ENCODE peak calls at places on chromosomes 12 and 14, in nine cellular contexts. C, R, D, G, H, S, V, F and T are unnamed samples.

GRCh38 chr12:121535150-121536057 is 45.4 kb downstream of the KDM2B start:
- DNase-seq in V (no peak), S (no peak), F (peak), D (no peak), G (no peak), H (no peak), R (no peak), C (no peak), T (no peak)

GRCh38 chr12:124705545-124706138 is 138.2 kb upstream of the NCOR2 start:
- DNase-seq in G (no peak), H (peak), F (no peak), R (no peak), V (no peak), D (no peak), C (no peak), S (no peak), T (no peak)

GRCh38 chr14:85594217-85594616 is 64.3 kb downstream of the FLRT2 start:
- DNase-seq in D (no peak), C (no peak), F (no peak), R (no peak), H (no peak), V (no peak), S (no peak), G (no peak), T (no peak)

GRCh38 chr14:23544511-23545447 is 6.8 kb downstream of the ZFHX2 start:
- DNase-seq in R (no peak), G (no peak), C (no peak), D (no peak), V (no peak), S (no peak), H (peak), F (peak), T (no peak)

GRCh38 chr14:95432152-95433093 is 84.0 kb downstream of the SYNE3 start:
- DNase-seq in F (peak), S (peak), V (peak), H (peak), R (no peak), G (no peak), D (no peak), C (peak), T (peak)

GRCh38 chr14:60509438-60510253 is 700 bp downstream of the SIX6 start:
- DNase-seq in R (no peak), D (no peak), V (no peak), G (no peak), F (no peak), C (no peak), S (no peak), H (peak), T (no peak)

GRCh38 chr14:101374373-101375338 is 186.6 kb upstream of the DIO3 start:
- DNase-seq in H (no peak), S (no peak), V (no peak), D (peak), F (no peak), G (no peak), C (no peak), R (peak), T (no peak)

GRCh38 chr14:58107947-58108552 is 44.0 kb downstream of the ARMH4 start:
- DNase-seq in R (no peak), V (peak), D (no peak), G (peak), C (no peak), F (no peak), S (peak), H (peak), T (peak)

GRCh38 chr14:76456200-76456599 is 80.3 kb downstream of the ESRRB start:
- DNase-seq in V (peak), G (peak), F (no peak), H (peak), C (no peak), S (peak), D (no peak), R (no peak), T (peak)

GRCh38 chr12:57138526-57139272 is 8.7 kb downstream of the LRP1-AS start:
- DNase-seq in S (no peak), D (no peak), C (no peak), F (no peak), G (no peak), R (no peak), H (no peak), V (no peak), T (no peak)
- H3K27ac ChIP-seq in S (no peak), D (peak), C (peak), F (peak), G (no peak), R (peak), H (no peak), V (no peak), T (no peak)

GRCh38 chr12:9135903-9136310 is 20.2 kb upstream of the A2M start:
- DNase-seq in F (no peak), H (no peak), G (no peak), S (no peak), D (no peak), C (no peak), V (no peak), R (no peak), T (no peak)

GRCh38 chr12:9133243-9133938 is 17.7 kb upstream of the A2M start:
- DNase-seq in F (no peak), S (no peak), D (no peak), H (no peak), R (no peak), C (no peak), V (no peak), G (no peak), T (no peak)

GRCh38 chr12:9130244-9130643 is 14.5 kb upstream of the A2M start:
- DNase-seq in F (no peak), G (no peak), V (no peak), R (no peak), S (no peak), C (no peak), D (no peak), H (no peak), T (no peak)

GRCh38 chr12:9134981-9135628 is 19.4 kb upstream of the A2M start:
- DNase-seq in C (no peak), G (no peak), R (no peak), H (no peak), V (no peak), D (no peak), S (peak), F (no peak), T (no peak)

DNA sequence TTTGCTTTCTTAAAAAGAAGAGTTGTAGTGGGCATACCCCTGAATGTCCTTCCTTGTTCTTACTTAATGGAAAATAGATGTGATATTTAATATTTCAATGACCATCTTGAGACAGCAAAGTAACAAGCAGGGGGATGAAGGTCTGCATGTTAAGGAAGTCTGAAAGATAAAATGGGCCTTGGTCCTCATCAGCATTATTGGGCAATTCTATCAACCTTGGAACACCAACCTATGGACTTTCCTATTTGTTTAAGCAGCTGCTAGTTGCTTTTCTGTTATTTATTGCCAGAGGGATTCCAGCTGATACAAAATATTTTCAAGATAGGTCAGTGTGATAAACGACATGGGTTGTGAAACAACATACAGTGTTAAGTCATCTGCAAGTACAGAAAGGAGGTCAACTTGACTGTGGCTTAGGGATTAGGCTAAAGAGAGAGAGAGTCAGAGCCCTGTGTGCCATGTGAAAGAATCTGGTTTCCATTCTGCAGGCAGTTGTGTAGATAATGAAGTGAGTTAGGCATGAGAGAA is 16.4 kb upstream of the A2M start:
- DNase-seq in C (no peak), R (no peak), F (no peak), H (no peak), S (no peak), D (no peak), G (no peak), V (no peak), T (no peak)
- H3K27ac ChIP-seq in C (no peak), R (no peak), F (no peak), H (no peak), S (no peak), D (no peak), G (no peak), V (no peak), T (no peak)

GRCh38 chr12:49647827-49648721 is 24.7 kb downstream of the PRPF40B start:
- DNase-seq in F (peak), C (no peak), V (no peak), G (no peak), H (no peak), R (no peak), S (no peak), D (no peak), T (no peak)
- H3K27ac ChIP-seq in F (peak), C (peak), V (no peak), G (no peak), H (no peak), R (peak), S (no peak), D (peak), T (peak)

GRCh38 chr14:102571478-102572042 is 20.9 kb upstream of the RCOR1 start:
- DNase-seq in G (no peak), F (no peak), H (no peak), S (no peak), R (no peak), D (no peak), C (no peak), V (no peak), T (no peak)

GRCh38 chr14:102573591-102574046 is 18.8 kb upstream of the RCOR1 start:
- DNase-seq in S (no peak), F (no peak), H (no peak), V (no peak), R (no peak), C (no peak), D (no peak), G (no peak), T (no peak)

GRCh38 chr14:102575479-102576428 is 16.7 kb upstream of the RCOR1 start:
- DNase-seq in R (no peak), F (no peak), S (no peak), G (no peak), H (no peak), C (no peak), V (no peak), D (no peak), T (no peak)

GRCh38 chr14:102578821-102579220 is 13.6 kb upstream of the RCOR1 start:
- DNase-seq in F (no peak), R (no peak), V (no peak), C (no peak), D (no peak), S (no peak), G (no peak), H (no peak), T (no peak)

DNA sequence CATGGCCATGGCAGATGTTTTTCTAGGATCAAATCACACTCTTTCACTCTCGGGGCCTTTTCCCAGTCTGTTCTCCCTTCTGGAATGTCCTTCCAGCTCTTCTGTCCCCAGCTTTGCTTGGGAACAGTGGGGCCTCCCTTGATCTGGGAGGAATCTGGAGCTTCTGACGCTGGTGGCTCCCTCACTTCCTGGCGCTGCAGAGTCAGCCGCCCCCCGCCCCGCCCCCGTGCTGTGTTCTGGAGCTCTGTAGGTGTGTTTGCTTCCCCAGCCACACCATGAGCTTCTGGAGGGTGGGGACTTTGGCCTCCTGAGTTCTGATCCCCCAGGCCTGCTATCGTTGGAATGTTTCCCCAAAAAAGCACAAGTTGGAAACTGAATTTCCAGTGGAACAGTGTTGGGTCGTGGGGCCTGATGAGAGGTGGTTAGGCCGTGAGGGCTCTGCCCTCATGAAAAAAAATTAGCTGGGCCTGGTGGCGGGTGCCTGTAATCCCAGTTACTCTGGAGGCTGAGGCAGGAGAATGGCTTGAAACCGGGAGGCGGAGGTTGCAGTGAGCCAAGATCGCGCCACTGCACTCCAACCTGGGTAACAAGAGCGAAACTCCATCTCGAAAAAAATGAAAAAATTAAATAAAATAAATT is 17.5 kb upstream of the RCOR1 start:
- DNase-seq in H (peak), C (no peak), F (no peak), D (no peak), V (no peak), G (no peak), R (no peak), S (no peak), T (no peak)
- H3K27ac ChIP-seq in H (no peak), C (no peak), F (no peak), D (no peak), V (no peak), G (no peak), R (no peak), S (no peak), T (no peak)

GRCh38 chr12:18853570-18854366 is 115.8 kb downstream of the CAPZA3 start:
- DNase-seq in G (no peak), R (no peak), C (no peak), D (no peak), F (no peak), S (no peak), H (no peak), V (no peak), T (no peak)
- H3K27ac ChIP-seq in G (no peak), R (no peak), C (no peak), D (no peak), F (no peak), S (no peak), H (no peak), V (no peak), T (no peak)

DNA sequence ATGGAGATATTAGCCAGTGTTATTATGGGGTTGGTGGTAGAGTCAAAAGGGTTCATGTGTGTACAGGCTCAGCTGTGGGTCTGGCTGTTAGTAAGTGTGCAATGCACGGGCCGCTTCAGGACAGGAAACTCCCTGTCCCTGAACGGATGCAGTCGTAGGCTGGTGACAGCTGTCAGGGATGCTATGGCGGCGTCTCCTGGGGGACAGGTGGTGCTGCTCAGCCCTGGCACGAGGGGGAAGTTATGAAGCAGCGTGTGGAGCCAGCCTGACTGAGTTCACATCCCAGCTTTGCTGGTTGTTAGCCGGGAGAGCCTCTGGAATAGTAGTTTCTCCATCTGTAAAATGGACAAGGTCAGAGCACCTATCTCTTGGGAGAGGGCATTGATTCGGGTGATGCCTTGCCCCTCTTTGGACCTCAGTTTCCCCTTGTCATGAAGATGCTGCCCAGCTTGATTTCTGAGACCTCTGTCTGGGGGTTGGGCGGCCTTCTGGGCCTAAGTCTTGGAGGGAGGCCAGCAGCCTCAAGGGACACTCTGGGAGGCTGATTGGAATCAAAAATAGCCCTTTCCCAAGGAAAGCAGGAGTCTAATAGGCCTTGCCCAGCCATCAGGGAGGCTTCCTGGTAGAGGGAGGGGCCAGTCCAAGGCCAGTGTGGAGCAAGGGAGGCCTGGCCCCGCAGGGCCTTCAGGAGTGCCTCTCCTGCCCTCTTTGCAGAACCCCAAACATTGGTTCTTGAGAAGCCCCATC is 7.1 kb downstream of the ASB2 start:
- DNase-seq in V (no peak), H (no peak), C (no peak), D (no peak), S (no peak), G (no peak), R (no peak), F (no peak), T (no peak)
- H3K27ac ChIP-seq in V (no peak), H (no peak), C (peak), D (peak), S (no peak), G (no peak), R (no peak), F (no peak), T (no peak)